ENCODE peak calls at places on chromosome 4, in eight cellular contexts. E, G, J, O, Y, Z, D and U are unnamed samples. For H3K36me3, the result is how much of the 10 kb centered on the place peaks cover.

GRCh38 chr4:16001484-16001858 is 38.5 kb upstream of the FGFBP2 start:
- DNase-seq in D (peak), E (peak), Z (peak), J (no peak), Y (peak), O (no peak), G (peak), U (no peak)

GRCh38 chr4:150176559-150176958 is 98.3 kb downstream of the DCLK2 start:
- DNase-seq in J (no peak), D (peak), Z (no peak), O (no peak), Y (no peak), E (no peak), G (no peak), U (no peak)

GRCh38 chr4:158008551-158009218 is 164.1 kb downstream of the GASK1B start:
- DNase-seq in O (no peak), Z (peak), Y (no peak), J (no peak), G (peak), E (no peak), D (peak), U (no peak)

GRCh38 chr4:45629717-45630116 is 494.1 kb downstream of the GABRG1 start:
- DNase-seq in O (no peak), J (no peak), Z (no peak), E (no peak), D (no peak), G (no peak), Y (no peak), U (no peak)

GRCh38 chr4:170336238-170336775 is 246.6 kb upstream of the AADAT start:
- DNase-seq in Z (no peak), E (peak), Y (no peak), G (no peak), J (no peak), D (no peak), O (no peak), U (no peak)

GRCh38 chr4:7287918-7288280 is 95.6 kb downstream of the SORCS2 start:
- DNase-seq in E (no peak), O (no peak), D (no peak), J (no peak), Z (no peak), Y (no peak), G (no peak), U (no peak)

GRCh38 chr4:74884282-74884681 is 48.6 kb upstream of the PARM1 start:
- DNase-seq in G (no peak), D (no peak), Z (no peak), E (no peak), O (no peak), Y (no peak), J (no peak), U (no peak)

GRCh38 chr4:20251061-20251795 is 477 bp upstream of the SLIT2 start:
- DNase-seq in G (no peak), D (no peak), E (no peak), J (no peak), Z (no peak), O (no peak), Y (no peak), U (no peak)

GRCh38 chr4:163693211-163693610 is 198.7 kb downstream of the TMA16 start:
- DNase-seq in Z (no peak), O (no peak), J (no peak), Y (no peak), D (no peak), G (no peak), E (no peak), U (no peak)

GRCh38 chr4:85842540-85842939 is 367.6 kb downstream of the ARHGAP24 start:
- DNase-seq in Z (no peak), Y (no peak), E (no peak), J (no peak), O (no peak), G (peak), D (peak), U (peak)

GRCh38 chr4:168177546-168178149 is 85.3 kb downstream of the ANXA10 start:
- DNase-seq in Z (no peak), G (peak), D (no peak), O (no peak), J (no peak), Y (no peak), E (no peak), U (no peak)

GRCh38 chr4:170388255-170388654 is 298.5 kb upstream of the AADAT start:
- DNase-seq in G (no peak), J (no peak), Z (no peak), Y (no peak), E (no peak), D (no peak), O (no peak), U (no peak)

GRCh38 chr4:60683357-60683756 is 516.8 kb upstream of the ADGRL3 start:
- DNase-seq in E (no peak), Z (no peak), D (no peak), Y (no peak), G (no peak), O (no peak), J (no peak), U (no peak)

GRCh38 chr4:113975578-113975977 is 3.9 kb downstream of the ARSJ start:
- DNase-seq in G (no peak), Z (no peak), Y (no peak), J (no peak), E (no peak), D (no peak), O (no peak), U (no peak)

GRCh38 chr4:9143421-9144080 is 26.7 kb upstream of the FAM90A26 start:
- DNase-seq in Y (no peak), O (no peak), D (no peak), J (peak), E (no peak), G (no peak), Z (no peak), U (no peak)

GRCh38 chr4:14254252-14254651 is 626.7 kb upstream of the BOD1L1 start:
- DNase-seq in G (peak), Y (peak), D (peak), Z (no peak), J (no peak), E (no peak), O (no peak), U (peak)

GRCh38 chr4:10100734-10101216 is 15.8 kb downstream of the WDR1 start:
- DNase-seq in G (peak), E (no peak), O (no peak), Z (no peak), D (no peak), Y (no peak), J (no peak), U (peak)

GRCh38 chr4:5701971-5702370 is 6.4 kb downstream of the EVC2 start:
- DNase-seq in J (no peak), E (no peak), D (no peak), Z (no peak), Y (no peak), O (no peak), G (no peak), U (no peak)

GRCh38 chr4:53592686-53593641 is 1.7 kb upstream of the LNX1 start:
- DNase-seq in Y (peak), G (peak), Z (peak), E (no peak), D (peak), O (peak), J (peak), U (peak)

GRCh38 chr4:156496797-156497196 is 474.8 kb downstream of the PDGFC start:
- DNase-seq in Z (no peak), E (no peak), J (no peak), Y (no peak), G (no peak), O (no peak), D (no peak), U (no peak)

GRCh38 chr4:8916251-8916913 is 44.7 kb upstream of the HMX1 start:
- DNase-seq in Y (peak), E (no peak), J (no peak), Z (no peak), O (peak), D (peak), G (peak), U (no peak)

GRCh38 chr4:109990307-109991257 is 77.9 kb downstream of the EGF start:
- DNase-seq in E (peak), G (no peak), O (no peak), J (no peak), Z (no peak), Y (no peak), D (no peak), U (no peak)

GRCh38 chr4:41878170-41878941 is 56.9 kb upstream of the TMEM33 start:
- DNase-seq in E (no peak), D (no peak), Z (no peak), O (no peak), J (peak), Y (no peak), G (no peak), U (no peak)

GRCh38 chr4:15420642-15421041 is 7.2 kb upstream of the C1QTNF7 start:
- DNase-seq in Z (no peak), J (no peak), D (no peak), E (no peak), Y (no peak), O (no peak), G (no peak), U (no peak)

GRCh38 chr4:121308328-121308663 is 72.5 kb downstream of the QRFPR start:
- DNase-seq in J (no peak), Z (no peak), E (no peak), Y (no peak), D (no peak), O (no peak), G (no peak), U (no peak)

GRCh38 chr4:150501019-150501727 is 80.8 kb upstream of the MAB21L2 start:
- DNase-seq in D (no peak), J (no peak), E (no peak), Y (no peak), G (no peak), Z (no peak), O (no peak), U (no peak)

GRCh38 chr4:2276581-2277325 is 14.8 kb upstream of the MXD4 start:
- DNase-seq in O (no peak), E (no peak), G (no peak), D (no peak), Z (no peak), Y (no peak), J (peak), U (no peak)

DNA sequence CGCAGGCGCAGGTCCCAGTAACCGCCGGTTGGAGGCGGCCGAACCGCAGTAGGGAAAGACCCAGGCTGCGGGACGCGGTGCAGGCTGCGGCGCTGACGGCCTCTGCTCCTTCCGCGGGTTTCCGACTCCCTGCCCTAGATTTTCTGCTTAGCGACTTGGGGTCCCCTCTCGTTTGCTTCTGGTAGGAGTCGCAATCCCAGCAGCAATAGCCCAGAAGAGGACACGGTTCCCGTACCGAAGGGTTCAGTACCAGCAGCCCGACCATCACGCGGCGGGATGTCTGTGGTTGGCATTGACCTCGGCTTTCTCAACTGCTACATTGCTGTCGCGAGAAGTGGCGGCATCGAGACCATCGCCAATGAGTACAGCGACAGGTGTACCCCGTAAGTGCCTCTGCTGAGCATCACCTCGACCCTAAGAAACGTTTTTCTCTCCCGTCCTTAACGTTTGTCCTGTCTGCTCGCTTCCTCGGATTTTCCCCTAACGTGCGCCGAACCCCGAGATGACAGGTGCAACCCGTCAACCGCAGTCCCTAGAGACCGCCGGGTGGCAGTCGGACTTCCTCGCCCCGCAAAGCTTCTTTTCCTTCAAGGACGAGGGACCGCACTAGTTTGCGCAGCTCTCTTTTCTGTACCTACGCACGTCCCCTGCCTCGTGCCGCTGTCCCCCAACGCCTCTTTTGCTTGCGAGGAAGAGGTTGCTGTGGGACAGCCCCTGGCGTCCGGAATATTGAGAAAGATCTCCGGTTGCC is at the start of gene HSPA4L:
- DNase-seq in Z (no peak), O (peak), D (peak), Y (peak), E (peak), J (peak), G (peak), U (peak)
- H3K27ac ChIP-seq in Z (peak), O (peak), D (peak), Y (peak), E (peak), J (peak), G (peak), U (peak)

GRCh38 chr4:12924728-12925320 is 559.3 kb downstream of the RAB28 start:
- DNase-seq in J (no peak), D (no peak), Y (no peak), E (no peak), O (no peak), G (no peak), Z (no peak), U (no peak)
- TF ChIP-seq POLR2A in J (no peak), D (no peak), Y (no peak), E (no peak), O (no peak), G (no peak), Z (no peak), U (no peak)

DNA sequence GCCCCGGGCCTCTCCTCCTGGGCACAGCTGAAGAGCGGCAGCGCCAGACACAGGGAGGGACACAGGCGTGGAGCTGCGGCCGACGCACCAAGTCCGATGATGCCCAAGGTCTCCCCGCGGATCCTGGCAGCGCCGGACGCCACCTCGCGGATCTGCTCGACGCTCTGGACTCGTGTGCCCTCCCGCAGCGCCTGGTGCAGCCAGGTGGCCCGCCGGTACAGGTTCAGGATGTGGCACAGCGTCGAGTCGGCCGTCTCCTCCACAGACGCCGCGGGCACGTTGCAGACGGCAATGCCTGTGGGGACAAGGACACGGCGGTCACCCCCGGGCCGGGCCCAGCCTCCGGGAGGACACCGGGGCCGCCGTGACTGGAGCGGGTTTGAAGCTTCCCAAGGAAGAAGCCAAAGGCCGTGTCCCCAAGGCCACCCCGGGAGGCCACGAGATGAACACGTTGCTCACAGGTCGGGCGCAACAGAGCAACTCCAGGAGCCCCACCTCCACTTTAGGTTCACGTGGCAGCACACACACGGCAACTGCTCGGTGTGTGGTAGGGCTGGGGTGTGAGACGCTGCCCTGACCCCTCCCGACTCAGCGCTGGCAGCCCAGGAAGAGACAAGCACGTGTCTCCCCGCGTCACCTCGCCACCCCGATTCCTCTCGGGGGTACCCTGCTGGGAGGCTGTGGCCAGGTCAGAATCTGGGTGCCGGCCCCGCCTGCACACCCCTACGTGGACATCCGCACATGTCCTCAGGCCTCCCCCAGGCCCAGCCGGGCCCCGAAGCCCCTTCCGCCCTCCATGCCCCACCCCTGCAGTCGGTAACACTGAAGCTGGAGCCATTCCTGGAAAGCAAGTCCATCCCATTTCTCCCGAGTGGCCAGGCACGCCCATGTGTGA is 23.4 kb downstream of the CTBP1 start:
- DNase-seq in Z (no peak), J (peak), G (no peak), D (no peak), O (no peak), E (no peak), Y (no peak), U (no peak)
- H3K36me3 ChIP-seq in Z (under half), J (half or more), G (half or more), D (under half), O (under half), E (half or more), Y (half or more), U (under half)

GRCh38 chr4:48635310-48635709 is 144.8 kb downstream of the FRYL start:
- DNase-seq in D (no peak), Z (no peak), G (no peak), J (no peak), E (no peak), O (no peak), Y (no peak), U (no peak)
- H3K27ac ChIP-seq in D (peak), Z (no peak), G (no peak), J (no peak), E (no peak), O (no peak), Y (no peak), U (no peak)

GRCh38 chr4:123398151-123398802 is 1.7 kb downstream of the SPRY1 start:
- DNase-seq in E (no peak), D (peak), J (peak), O (peak), G (peak), Y (peak), Z (peak), U (peak)

GRCh38 chr4:123401466-123402175 is 5.0 kb downstream of the SPRY1 start:
- DNase-seq in J (no peak), D (no peak), Z (no peak), Y (no peak), O (no peak), G (no peak), E (no peak), U (no peak)

GRCh38 chr4:123397276-123398150 is 918 bp downstream of the SPRY1 start:
- DNase-seq in O (no peak), E (no peak), Z (peak), D (peak), G (peak), J (peak), Y (peak), U (peak)

GRCh38 chr4:123398803-123399637 is 2.4 kb downstream of the SPRY1 start:
- DNase-seq in Y (peak), G (peak), Z (peak), J (peak), O (no peak), D (peak), E (no peak), U (peak)

GRCh38 chr4:123399638-123400358 is 3.2 kb downstream of the SPRY1 start:
- DNase-seq in Y (no peak), D (no peak), J (no peak), Z (no peak), E (no peak), G (peak), O (no peak), U (no peak)
- TF ChIP-seq POLR2A in Y (no peak), D (no peak), J (no peak), Z (no peak), E (no peak), G (no peak), O (no peak), U (no peak)

GRCh38 chr4:145882594-145882993 is 56.0 kb downstream of the ZNF827 start:
- DNase-seq in Y (no peak), Z (no peak), E (no peak), G (no peak), O (no peak), J (no peak), D (no peak), U (no peak)

GRCh38 chr4:145881585-145881984 is 57.0 kb downstream of the ZNF827 start:
- DNase-seq in J (no peak), Y (no peak), O (no peak), Z (no peak), E (no peak), D (no peak), G (no peak), U (no peak)

GRCh38 chr4:145883173-145883572 is 55.5 kb downstream of the ZNF827 start:
- DNase-seq in G (no peak), E (no peak), Z (no peak), Y (no peak), D (no peak), J (no peak), O (no peak), U (no peak)

GRCh38 chr4:145880355-145880960 is 58.2 kb downstream of the ZNF827 start:
- DNase-seq in E (no peak), Y (no peak), J (peak), O (no peak), Z (no peak), G (no peak), D (no peak), U (no peak)

DNA sequence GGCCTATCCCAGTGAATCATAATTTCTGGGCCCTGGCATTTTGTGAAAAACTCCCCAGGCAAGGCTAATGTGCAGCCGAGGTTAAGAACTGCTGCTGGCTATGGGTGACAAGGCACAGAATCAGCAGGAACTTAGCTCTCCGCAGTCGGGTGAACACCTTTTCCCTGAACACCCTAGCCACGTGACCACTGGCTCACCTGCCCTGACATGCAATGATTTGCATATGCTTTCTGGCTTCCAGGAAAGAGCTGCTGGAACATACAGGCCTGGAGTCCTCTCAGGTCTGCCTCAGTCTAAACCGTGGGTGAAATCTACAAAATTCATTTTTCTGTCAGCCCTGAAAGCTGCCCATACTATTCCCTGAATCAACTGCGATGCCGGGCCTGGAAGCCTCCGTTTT is 56.6 kb downstream of the ZNF827 start:
- DNase-seq in Z (no peak), D (no peak), O (peak), Y (peak), J (no peak), G (peak), E (no peak), U (peak)
- H3K36me3 ChIP-seq in Z (under half), D (under half), O (under half), Y (under half), J (under half), G (under half), E (under half), U (under half)